ENCODE peak calls at places on chromosome 7, in five cellular contexts. I, G, J, U and V are unnamed samples.

GRCh38 chr7:132154248-132154647 is 422.0 kb downstream of the PLXNA4 start:
- DNase-seq in I (no peak), G (no peak), J (no peak), U (no peak), V (no peak)

GRCh38 chr7:12269100-12269895 is 58.2 kb downstream of the TMEM106B start:
- DNase-seq in I (no peak), G (no peak), J (no peak), U (peak), V (no peak)

GRCh38 chr7:47497367-47498096 is 84.4 kb downstream of the TNS3 start:
- DNase-seq in I (no peak), G (no peak), J (no peak), U (no peak), V (no peak)

GRCh38 chr7:116630932-116631449 is 41.0 kb upstream of the MET start:
- DNase-seq in I (peak), G (peak), J (peak), U (peak), V (peak)

GRCh38 chr7:141563956-141564623 is 12.9 kb downstream of the AGK start:
- DNase-seq in I (no peak), G (no peak), J (no peak), U (no peak), V (no peak)

GRCh38 chr7:96679886-96680285 is 29.8 kb downstream of the SEM1 start:
- DNase-seq in I (no peak), G (no peak), J (no peak), U (no peak), V (no peak)

GRCh38 chr7:138726288-138726687 is 25.1 kb upstream of the SVOPL start:
- DNase-seq in I (no peak), G (no peak), J (no peak), U (no peak), V (no peak)

GRCh38 chr7:150735596-150736358 is 1.4 kb upstream of the GIMAP5 start:
- DNase-seq in I (no peak), G (no peak), J (no peak), U (no peak), V (no peak)

GRCh38 chr7:95446618-95447017 is 11.8 kb upstream of the PON2 start:
- DNase-seq in I (no peak), G (no peak), J (no peak), U (no peak), V (no peak)

GRCh38 chr7:6530626-6531491 is 20.4 kb downstream of the GRID2IP start:
- DNase-seq in I (no peak), G (no peak), J (no peak), U (no peak), V (no peak)

GRCh38 chr7:114885836-114886235 is 36.1 kb upstream of the MDFIC start:
- DNase-seq in I (peak), G (peak), J (no peak), U (no peak), V (no peak)

GRCh38 chr7:64887756-64888508 is 15.1 kb upstream of the ZNF273 start:
- DNase-seq in I (no peak), G (no peak), J (peak), U (peak), V (no peak)

GRCh38 chr7:51590746-51591145 is 274.1 kb upstream of the COBL start:
- DNase-seq in I (no peak), G (no peak), J (no peak), U (no peak), V (no peak)

GRCh38 chr7:122383934-122384333 is 79.4 kb upstream of the FEZF1 start:
- DNase-seq in I (no peak), G (no peak), J (no peak), U (no peak), V (no peak)

GRCh38 chr7:149074116-149074885 is 16.2 kb downstream of the ZNF786 start:
- DNase-seq in I (no peak), G (no peak), J (no peak), U (no peak), V (no peak)

GRCh38 chr7:138214926-138215325 is 138.7 kb downstream of the AKR1D1 start:
- DNase-seq in I (no peak), G (no peak), J (no peak), U (no peak), V (no peak)

GRCh38 chr7:1114505-1114904 is 26.6 kb downstream of the GPER1 start:
- DNase-seq in I (no peak), G (no peak), J (no peak), U (no peak), V (no peak)

GRCh38 chr7:47937711-47938573 is 10.3 kb downstream of the PKD1L1 start:
- DNase-seq in I (no peak), G (no peak), J (no peak), U (no peak), V (no peak)

GRCh38 chr7:36305226-36305625 is 84.4 kb upstream of the ANLN start:
- DNase-seq in I (no peak), G (no peak), J (no peak), U (no peak), V (no peak)

GRCh38 chr7:85191383-85191782 is 4.5 kb upstream of the SEMA3D start:
- DNase-seq in I (peak), G (peak), J (no peak), U (no peak), V (no peak)

GRCh38 chr7:68309806-68310205 is 1288.5 kb upstream of the AUTS2 start:
- DNase-seq in I (no peak), G (peak), J (no peak), U (no peak), V (no peak)

GRCh38 chr7:27032843-27033242 is 63.0 kb downstream of the HOXA1 start:
- DNase-seq in I (peak), G (peak), J (no peak), U (no peak), V (no peak)

GRCh38 chr7:84106291-84106690 is 88.3 kb downstream of the SEMA3A start:
- DNase-seq in I (no peak), G (no peak), J (no peak), U (no peak), V (no peak)

GRCh38 chr7:102819151-102819550 is 70.4 kb downstream of the FAM185A start:
- DNase-seq in I (no peak), G (no peak), J (no peak), U (no peak), V (no peak)

GRCh38 chr7:49660976-49661375 is 112.5 kb upstream of the VWC2 start:
- DNase-seq in I (no peak), G (no peak), J (no peak), U (no peak), V (no peak)

GRCh38 chr7:50733552-50733951 is 49.1 kb downstream of the GRB10 start:
- DNase-seq in I (peak), G (peak), J (no peak), U (no peak), V (no peak)

GRCh38 chr7:94247970-94248369 is 146.7 kb upstream of the COL1A2 start:
- DNase-seq in I (no peak), G (no peak), J (no peak), U (no peak), V (no peak)

GRCh38 chr7:93373537-93373936 is 141.4 kb downstream of the VPS50 start:
- DNase-seq in I (no peak), G (no peak), J (no peak), U (no peak), V (no peak)

GRCh38 chr7:22726849-22727792 is at the start of gene IL6:
- DNase-seq in I (peak), G (peak), J (peak), U (peak), V (peak)

GRCh38 chr7:147639037-147639436 is 951.5 kb upstream of the C7orf33 start:
- DNase-seq in I (no peak), G (no peak), J (no peak), U (no peak), V (no peak)

GRCh38 chr7:41188163-41189130 is 514.4 kb downstream of the INHBA start:
- DNase-seq in I (peak), G (peak), J (no peak), U (no peak), V (no peak)

GRCh38 chr7:134778941-134779740 is at the start of gene CALD1:
- DNase-seq in I (peak), G (peak), J (peak), U (peak), V (peak)

GRCh38 chr7:155950898-155951553 is 138.8 kb upstream of the SHH start:
- DNase-seq in I (no peak), G (no peak), J (no peak), U (no peak), V (peak)

GRCh38 chr7:86962623-86963022 is 96.8 kb downstream of the ELAPOR2 start:
- DNase-seq in I (no peak), G (no peak), J (no peak), U (no peak), V (no peak)

GRCh38 chr7:77246031-77246430 is 46.4 kb upstream of the FGL2 start:
- DNase-seq in I (no peak), G (no peak), J (no peak), U (no peak), V (no peak)

GRCh38 chr7:81816312-81816711 is 46.5 kb upstream of the HGF start:
- DNase-seq in I (no peak), G (no peak), J (no peak), U (no peak), V (no peak)

GRCh38 chr7:31747553-31747952 is 60.5 kb downstream of the PPP1R17 start:
- DNase-seq in I (no peak), G (no peak), J (no peak), U (no peak), V (no peak)

GRCh38 chr7:51161937-51162336 is 154.7 kb downstream of the COBL start:
- DNase-seq in I (no peak), G (no peak), J (no peak), U (no peak), V (no peak)

GRCh38 chr7:134669845-134670373 is 23.3 kb downstream of the BPGM start:
- DNase-seq in I (peak), G (peak), J (no peak), U (peak), V (peak)

GRCh38 chr7:15007507-15007906 is 105.0 kb upstream of the DGKB start:
- DNase-seq in I (no peak), G (no peak), J (no peak), U (no peak), V (no peak)

GRCh38 chr7:43303740-43304241 is 191.3 kb downstream of the HECW1 start:
- DNase-seq in I (peak), G (peak), J (no peak), U (no peak), V (no peak)

GRCh38 chr7:43307522-43307921 is 195.1 kb downstream of the HECW1 start:
- DNase-seq in I (no peak), G (no peak), J (no peak), U (no peak), V (no peak)

GRCh38 chr7:43313628-43314378 is 201.4 kb downstream of the HECW1 start:
- DNase-seq in I (no peak), G (no peak), J (no peak), U (no peak), V (no peak)

GRCh38 chr7:43311694-43312093 is 199.2 kb downstream of the HECW1 start:
- DNase-seq in I (no peak), G (no peak), J (no peak), U (no peak), V (no peak)

DNA sequence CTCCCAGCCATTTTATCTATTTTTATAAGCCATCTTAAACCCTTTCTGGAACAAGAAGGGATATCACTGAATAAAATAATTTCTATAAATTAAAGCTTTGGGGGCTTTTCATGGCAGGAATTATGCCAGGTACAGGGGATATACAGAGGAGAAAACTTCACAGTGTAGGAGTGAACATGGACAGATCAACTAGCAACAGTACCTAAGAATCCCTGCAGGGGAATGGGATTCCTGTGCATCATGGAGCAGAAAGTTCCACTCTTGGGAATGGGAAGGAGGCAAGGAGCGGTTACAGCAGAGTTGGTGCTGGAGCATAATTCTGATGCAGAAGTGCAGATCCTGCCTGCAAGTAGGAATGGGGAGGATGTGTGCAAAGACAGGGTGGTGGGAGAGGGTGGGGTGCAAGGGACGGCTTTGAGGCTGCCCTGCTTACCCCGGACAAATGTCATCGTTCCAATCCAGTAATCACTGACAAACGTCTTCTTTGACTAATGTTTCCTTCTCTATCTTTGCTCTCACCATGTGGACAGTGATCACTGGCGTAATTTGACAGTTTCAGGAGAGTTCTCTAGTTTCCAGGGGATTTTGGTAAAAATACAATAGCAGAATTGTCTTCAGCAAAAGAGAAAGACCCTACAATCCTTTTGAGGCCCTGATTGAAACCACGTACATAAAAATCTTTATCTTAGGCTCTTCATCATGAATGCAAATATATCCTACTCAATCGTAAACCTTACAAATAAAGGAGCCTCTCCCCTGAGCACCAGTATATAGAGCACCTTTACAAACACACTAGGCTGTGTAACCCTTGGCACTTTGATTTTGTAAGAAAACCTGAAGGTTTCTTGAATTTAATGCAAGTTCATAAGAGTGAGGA is 196.7 kb downstream of the HECW1 start:
- DNase-seq in I (no peak), G (no peak), J (no peak), U (no peak), V (no peak)
- TF ChIP-seq CTCF in I (no peak), G (no peak), J (no peak), U (no peak), V (no peak)

GRCh38 chr7:69399038-69399800 is 199.1 kb upstream of the AUTS2 start:
- DNase-seq in I (no peak), G (peak), J (no peak), U (no peak), V (no peak)

GRCh38 chr7:69389220-69389619 is 209.1 kb upstream of the AUTS2 start:
- DNase-seq in I (no peak), G (no peak), J (no peak), U (no peak), V (no peak)

GRCh38 chr7:69395072-69395714 is 203.1 kb upstream of the AUTS2 start:
- DNase-seq in I (no peak), G (peak), J (no peak), U (no peak), V (no peak)
- H3K27ac ChIP-seq in I (no peak), G (no peak), J (no peak), U (no peak), V (no peak)

GRCh38 chr7:56175784-56176183 is 59.6 kb upstream of the NUPR2 start:
- DNase-seq in I (no peak), G (no peak), J (no peak), U (no peak), V (no peak)
- H3K4me3 ChIP-seq in I (no peak), G (no peak), J (peak), U (peak), V (peak)

GRCh38 chr7:99504603-99505323 is at the start of gene ZKSCAN5:
- DNase-seq in I (peak), G (peak), J (peak), U (peak), V (peak)
- TF ChIP-seq CTCF in I (peak), G (no peak), J (no peak), U (peak), V (no peak)

DNA sequence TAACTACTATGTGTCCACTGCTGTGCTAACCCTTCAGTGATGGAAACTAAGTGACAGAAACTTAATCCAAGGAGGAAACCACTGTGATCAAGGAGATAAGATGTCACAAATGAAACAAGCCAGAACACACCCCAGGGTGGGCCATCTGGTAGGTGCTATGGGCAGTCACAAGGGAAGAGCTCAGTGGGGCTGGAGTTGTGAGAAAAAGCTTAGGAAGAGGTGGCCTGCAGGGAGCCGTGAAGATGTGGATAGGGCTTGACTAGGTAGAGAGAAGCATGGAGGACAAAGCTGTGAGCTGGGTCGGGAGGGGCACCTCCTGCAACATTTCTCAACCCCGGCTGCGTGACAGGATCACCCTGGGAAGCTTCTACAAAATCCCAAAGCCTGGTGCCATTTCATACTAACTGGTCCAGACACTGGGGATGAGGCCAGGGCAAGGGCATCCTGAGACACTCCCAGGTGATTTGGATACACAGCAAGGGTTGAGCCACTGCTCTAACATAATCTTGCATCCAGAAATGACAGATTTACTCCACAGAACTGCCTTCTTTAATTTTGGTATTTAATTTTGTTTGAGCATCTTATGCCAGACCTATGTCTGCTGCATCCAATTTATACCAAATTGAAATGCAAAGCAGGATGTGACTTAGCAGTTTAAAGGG is 69.3 kb downstream of the OSBPL3 start:
- DNase-seq in I (no peak), G (no peak), J (no peak), U (no peak), V (no peak)
- H3K27ac ChIP-seq in I (no peak), G (no peak), J (no peak), U (no peak), V (no peak)

DNA sequence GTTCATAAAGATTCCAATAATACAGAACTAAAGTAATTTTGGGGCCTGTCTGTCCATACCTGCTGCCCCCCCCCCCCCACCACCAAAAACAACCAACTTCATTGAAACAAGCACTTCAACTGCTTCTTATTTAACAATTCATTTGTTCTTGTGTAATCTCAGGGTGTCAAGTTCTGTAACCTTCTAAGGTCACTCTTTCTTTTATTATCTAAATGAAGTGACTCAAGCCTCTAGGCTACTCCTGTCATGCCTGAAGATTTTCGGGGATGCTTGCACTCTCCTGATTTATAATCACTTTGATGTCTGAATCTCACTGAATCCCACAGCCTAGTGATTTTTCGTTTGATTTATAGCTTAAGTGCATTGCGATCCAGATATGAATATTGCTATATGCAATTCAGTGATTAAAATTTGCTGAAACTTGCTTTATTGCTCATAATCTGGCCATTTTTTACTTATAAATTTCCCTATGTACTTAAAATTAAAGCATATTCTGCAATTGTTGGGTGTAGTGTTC is 27.2 kb downstream of the GARIN1A start:
- DNase-seq in I (no peak), G (no peak), J (no peak), U (no peak), V (no peak)
- H3K4me3 ChIP-seq in I (no peak), G (no peak), J (no peak), U (no peak), V (no peak)

GRCh38 chr7:157962458-157963306 is 624.9 kb downstream of the PTPRN2 start:
- DNase-seq in I (no peak), G (no peak), J (no peak), U (no peak), V (no peak)
- TF ChIP-seq CTCF in I (no peak), G (no peak), J (no peak), U (no peak), V (no peak)

DNA sequence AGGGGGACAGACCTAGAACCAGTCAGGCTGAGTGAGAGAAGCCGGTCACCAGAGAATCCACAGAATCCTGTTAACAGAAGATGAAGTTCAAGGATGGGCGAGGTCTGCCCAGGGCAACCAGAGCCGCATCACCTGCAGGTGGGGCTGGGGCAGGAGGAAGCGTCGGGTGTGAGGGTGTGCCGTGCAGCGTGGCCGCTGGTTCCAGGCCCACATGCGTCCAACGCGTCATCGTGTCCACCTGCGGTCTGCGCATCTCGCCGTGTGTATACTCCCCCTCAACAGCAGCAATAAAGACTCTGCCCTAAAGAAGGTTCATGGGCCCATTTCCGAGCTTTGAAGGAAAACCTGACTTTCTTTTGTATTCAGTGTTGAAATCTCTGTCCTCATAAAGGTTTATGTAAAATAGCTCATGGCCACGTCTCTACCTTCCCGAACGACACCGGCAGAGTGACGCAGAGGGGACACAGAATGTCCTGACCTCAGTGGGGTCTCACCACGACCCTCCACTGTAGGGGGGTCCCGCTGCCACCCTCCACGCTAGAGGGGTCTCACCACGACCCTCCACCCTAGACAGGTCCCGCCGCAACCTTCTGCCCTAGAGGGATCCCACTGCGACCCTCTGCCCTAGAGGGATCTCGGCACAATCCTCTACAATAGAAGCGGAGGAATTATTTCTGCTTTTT is 446.9 kb downstream of the PTPRN2 start:
- DNase-seq in I (no peak), G (no peak), J (no peak), U (no peak), V (no peak)
- H3K27ac ChIP-seq in I (no peak), G (no peak), J (no peak), U (no peak), V (no peak)

GRCh38 chr7:2122651-2123050 is 110.1 kb downstream of the MAD1L1 start:
- DNase-seq in I (no peak), G (no peak), J (no peak), U (no peak), V (no peak)

GRCh38 chr7:2123360-2123759 is 109.4 kb downstream of the MAD1L1 start:
- DNase-seq in I (no peak), G (no peak), J (no peak), U (no peak), V (no peak)

GRCh38 chr7:2118630-2119190 is 114.0 kb downstream of the MAD1L1 start:
- DNase-seq in I (no peak), G (no peak), J (no peak), U (no peak), V (no peak)

GRCh38 chr7:2120251-2120660 is 112.5 kb downstream of the MAD1L1 start:
- DNase-seq in I (no peak), G (no peak), J (peak), U (no peak), V (no peak)

GRCh38 chr7:2120841-2121830 is 111.6 kb downstream of the MAD1L1 start:
- DNase-seq in I (no peak), G (no peak), J (no peak), U (no peak), V (no peak)
- H3K4me3 ChIP-seq in I (no peak), G (no peak), J (no peak), U (no peak), V (no peak)